ENCODE peak calls at places on chromosomes 6 and 20, in four cellular contexts. One of them, this sample, is unnamed.

GRCh38 chr6:111918825-111919224 is 45.6 kb upstream of the FYN start:
- DNase-seq in body of pancreas: no peak
- DNase-seq in upper lobe of left lung: no peak
- DNase-seq in heart left ventricle: peak
- DNase-seq in this sample: no peak

GRCh38 chr6:108260126-108260808 is 573 bp downstream of the SNX3 start:
- DNase-seq in heart left ventricle: peak
- DNase-seq in upper lobe of left lung: peak
- DNase-seq in body of pancreas: peak
- DNase-seq in this sample: peak

GRCh38 chr20:8997720-8998119 is 71.2 kb upstream of the PLCB4 start:
- DNase-seq in heart left ventricle: no peak
- DNase-seq in upper lobe of left lung: no peak
- DNase-seq in body of pancreas: no peak
- DNase-seq in this sample: no peak

GRCh38 chr6:55868910-55869479 is 6.4 kb downstream of the BMP5 start:
- DNase-seq in heart left ventricle: no peak
- DNase-seq in body of pancreas: no peak
- DNase-seq in upper lobe of left lung: no peak
- DNase-seq in this sample: no peak

GRCh38 chr6:4271761-4272505 is 136.6 kb upstream of the ECI2 start:
- DNase-seq in body of pancreas: no peak
- DNase-seq in heart left ventricle: no peak
- DNase-seq in upper lobe of left lung: no peak
- DNase-seq in this sample: no peak

GRCh38 chr20:38338849-38339520 is 7.3 kb upstream of the LBP start:
- DNase-seq in body of pancreas: no peak
- DNase-seq in heart left ventricle: no peak
- DNase-seq in upper lobe of left lung: no peak
- DNase-seq in this sample: no peak

GRCh38 chr6:136791296-136792065 is 796 bp downstream of the MAP3K5 start:
- DNase-seq in body of pancreas: peak
- DNase-seq in heart left ventricle: peak
- DNase-seq in upper lobe of left lung: peak
- DNase-seq in this sample: peak

GRCh38 chr6:157556671-157557430 is 175.9 kb downstream of the ZDHHC14 start:
- DNase-seq in heart left ventricle: no peak
- DNase-seq in upper lobe of left lung: no peak
- DNase-seq in body of pancreas: peak
- DNase-seq in this sample: peak

GRCh38 chr6:14861491-14861943 is 384.4 kb upstream of the JARID2 start:
- DNase-seq in upper lobe of left lung: no peak
- DNase-seq in heart left ventricle: no peak
- DNase-seq in body of pancreas: no peak
- DNase-seq in this sample: no peak

DNA sequence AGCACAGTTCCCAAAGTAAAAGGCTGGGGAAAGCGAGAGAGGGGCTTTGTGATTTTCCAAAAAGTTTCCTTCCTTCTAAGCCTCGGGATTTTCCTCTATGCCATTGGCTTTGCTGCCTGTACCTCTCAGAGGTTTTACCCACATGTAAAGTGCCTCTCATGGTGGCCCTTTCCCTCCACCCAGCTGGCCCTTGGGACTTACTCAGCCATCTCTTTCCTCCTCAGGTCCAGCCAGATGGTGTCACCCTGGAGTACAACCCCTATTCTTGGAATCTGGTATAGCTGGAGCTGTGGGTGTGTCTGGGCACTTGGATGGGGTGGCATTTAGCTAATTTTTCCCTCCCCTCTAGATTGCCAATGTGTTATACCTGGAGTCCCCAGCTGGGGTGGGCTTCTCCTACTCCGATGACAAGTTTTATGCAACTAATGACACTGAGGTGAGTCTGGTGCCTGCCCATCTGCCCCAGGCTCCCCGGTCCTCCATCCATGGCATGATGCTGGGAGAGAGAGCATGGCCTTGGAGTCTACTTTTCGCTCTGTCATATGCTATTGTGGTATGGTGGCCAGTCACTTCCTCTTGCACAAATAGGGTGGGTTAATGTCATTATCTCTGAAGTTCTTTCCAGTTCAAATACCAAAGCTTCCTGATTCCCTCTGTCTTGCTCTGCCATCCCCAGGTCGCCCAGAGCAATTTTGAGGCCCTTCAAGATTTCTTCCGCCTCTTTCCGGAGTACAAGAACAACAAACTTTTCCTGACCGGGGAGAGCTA is 1.1 kb downstream of the CTSA start:
- DNase-seq in heart left ventricle: no peak
- DNase-seq in body of pancreas: no peak
- DNase-seq in upper lobe of left lung: peak
- DNase-seq in this sample: no peak
- TF ChIP-seq CTCF in heart left ventricle: no peak
- TF ChIP-seq CTCF in body of pancreas: no peak
- TF ChIP-seq CTCF in upper lobe of left lung: no peak
- TF ChIP-seq CTCF in this sample: no peak

DNA sequence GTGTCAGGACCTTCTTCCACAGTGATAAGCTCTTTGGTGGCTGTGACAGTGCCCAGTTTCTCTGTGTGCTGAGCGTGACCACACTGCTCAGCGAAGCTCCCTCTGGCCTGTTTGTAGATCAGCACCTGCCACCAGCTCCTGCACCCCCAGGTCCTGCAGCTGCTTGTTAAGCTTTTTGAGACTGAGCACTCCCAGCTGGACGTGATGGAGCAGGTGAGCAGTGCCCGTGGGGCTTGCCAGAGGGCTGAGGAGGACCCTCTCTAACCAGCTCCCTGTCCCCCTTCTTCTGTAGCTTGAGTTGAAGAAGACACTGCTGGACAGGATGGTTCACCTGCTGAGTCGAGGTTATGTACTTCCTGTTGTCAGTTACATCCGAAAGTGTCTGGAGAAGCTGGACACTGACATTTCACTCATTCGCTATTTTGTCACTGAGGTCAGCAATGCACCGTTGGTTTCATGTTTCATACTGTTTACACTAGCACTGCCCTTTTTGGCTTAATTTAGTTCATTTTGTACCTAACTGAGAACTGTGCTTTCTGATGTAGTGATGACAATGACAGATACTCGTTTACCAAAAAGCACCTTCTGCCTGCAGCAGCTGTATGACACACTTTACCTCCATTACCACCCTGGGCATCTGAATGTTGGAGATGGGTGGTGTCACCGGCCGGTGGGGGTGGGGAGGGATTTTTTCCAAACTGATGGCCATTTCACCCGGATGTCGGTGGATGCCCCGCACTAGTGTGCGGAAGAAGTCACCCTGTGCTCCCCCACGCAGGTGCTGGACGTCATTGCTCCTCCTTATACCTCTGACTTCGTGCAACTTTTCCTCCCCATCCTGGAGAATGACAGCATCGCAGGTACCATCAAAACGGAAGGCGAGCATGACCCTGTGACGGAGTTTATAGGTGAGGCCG is 12.5 kb downstream of the NELFCD start:
- DNase-seq in heart left ventricle: no peak
- DNase-seq in body of pancreas: no peak
- DNase-seq in upper lobe of left lung: no peak
- DNase-seq in this sample: no peak
- TF ChIP-seq POLR2A in heart left ventricle: no peak
- TF ChIP-seq POLR2A in body of pancreas: no peak
- TF ChIP-seq POLR2A in upper lobe of left lung: no peak
- TF ChIP-seq POLR2A in this sample: no peak

GRCh38 chr20:50399917-50400704 is 110.1 kb upstream of the PTPN1 start:
- DNase-seq in upper lobe of left lung: peak
- DNase-seq in body of pancreas: no peak
- DNase-seq in heart left ventricle: no peak
- DNase-seq in this sample: no peak
- TF ChIP-seq CTCF in upper lobe of left lung: no peak
- TF ChIP-seq CTCF in body of pancreas: no peak
- TF ChIP-seq CTCF in heart left ventricle: no peak
- TF ChIP-seq CTCF in this sample: no peak

DNA sequence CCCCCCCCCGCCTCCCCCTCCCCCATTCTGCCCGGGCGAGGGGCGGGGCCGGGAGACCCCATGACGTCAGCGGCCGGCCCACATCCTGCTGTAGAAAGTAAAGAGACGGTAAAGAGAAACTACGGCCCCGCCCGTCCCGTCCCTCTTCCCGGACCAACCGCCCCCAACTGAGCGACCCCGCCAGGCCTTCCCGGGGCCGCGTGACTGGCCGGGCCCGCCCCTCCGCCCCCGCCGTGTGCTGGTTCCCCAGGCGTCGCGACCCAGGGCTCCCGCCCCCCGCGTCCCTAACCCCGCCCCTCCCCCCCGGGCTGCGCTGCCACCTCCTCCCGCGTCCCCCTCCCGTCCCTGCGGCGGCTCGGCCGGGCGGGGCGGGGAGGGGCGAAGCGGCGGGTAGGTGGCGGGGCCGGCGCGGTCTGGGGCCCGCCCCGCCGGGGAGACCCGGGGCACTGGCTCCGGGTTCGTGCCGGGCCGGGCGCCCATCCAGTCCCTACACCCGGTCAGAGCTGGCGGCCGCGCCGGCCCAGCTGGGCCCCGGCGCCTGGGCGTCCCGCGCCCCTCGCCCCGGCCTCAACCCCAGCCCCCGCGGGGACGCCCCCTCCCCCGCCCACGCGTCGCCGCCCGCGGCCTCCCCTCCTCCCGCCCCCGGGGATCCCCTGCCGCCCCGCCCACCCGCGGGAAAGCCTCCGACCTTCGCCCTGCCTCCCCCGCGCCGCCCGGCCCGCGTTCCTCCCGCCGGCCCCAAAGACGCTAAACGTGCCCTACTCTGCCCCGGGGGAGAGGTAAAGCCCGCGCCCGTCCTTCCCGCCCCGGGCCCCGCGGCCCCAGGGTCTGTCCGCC is 618 bp upstream of the HIVEP1 start:
- DNase-seq in heart left ventricle: peak
- DNase-seq in body of pancreas: peak
- DNase-seq in upper lobe of left lung: peak
- DNase-seq in this sample: peak
- TF ChIP-seq POLR2A in heart left ventricle: no peak
- TF ChIP-seq POLR2A in body of pancreas: peak
- TF ChIP-seq POLR2A in upper lobe of left lung: peak
- TF ChIP-seq POLR2A in this sample: no peak

GRCh38 chr6:127100510-127101140 is 17.8 kb upstream of the RSPO3 start:
- DNase-seq in upper lobe of left lung: no peak
- DNase-seq in heart left ventricle: no peak
- DNase-seq in body of pancreas: no peak
- DNase-seq in this sample: no peak
- TF ChIP-seq CTCF in upper lobe of left lung: peak
- TF ChIP-seq CTCF in heart left ventricle: no peak
- TF ChIP-seq CTCF in body of pancreas: peak
- TF ChIP-seq CTCF in this sample: no peak

GRCh38 chr6:99424022-99424421 is 1.1 kb downstream of the PNISR start:
- DNase-seq in body of pancreas: no peak
- DNase-seq in upper lobe of left lung: no peak
- DNase-seq in heart left ventricle: no peak
- DNase-seq in this sample: no peak

GRCh38 chr6:99424761-99425646 is at the start of gene PNISR:
- DNase-seq in heart left ventricle: peak
- DNase-seq in body of pancreas: peak
- DNase-seq in upper lobe of left lung: peak
- DNase-seq in this sample: peak

GRCh38 chr6:99427988-99428387 is 2.9 kb upstream of the PNISR start:
- DNase-seq in body of pancreas: no peak
- DNase-seq in heart left ventricle: no peak
- DNase-seq in upper lobe of left lung: no peak
- DNase-seq in this sample: no peak

GRCh38 chr6:99426454-99426762 is 1.3 kb upstream of the PNISR start:
- DNase-seq in upper lobe of left lung: no peak
- DNase-seq in body of pancreas: no peak
- DNase-seq in heart left ventricle: no peak
- DNase-seq in this sample: no peak

DNA sequence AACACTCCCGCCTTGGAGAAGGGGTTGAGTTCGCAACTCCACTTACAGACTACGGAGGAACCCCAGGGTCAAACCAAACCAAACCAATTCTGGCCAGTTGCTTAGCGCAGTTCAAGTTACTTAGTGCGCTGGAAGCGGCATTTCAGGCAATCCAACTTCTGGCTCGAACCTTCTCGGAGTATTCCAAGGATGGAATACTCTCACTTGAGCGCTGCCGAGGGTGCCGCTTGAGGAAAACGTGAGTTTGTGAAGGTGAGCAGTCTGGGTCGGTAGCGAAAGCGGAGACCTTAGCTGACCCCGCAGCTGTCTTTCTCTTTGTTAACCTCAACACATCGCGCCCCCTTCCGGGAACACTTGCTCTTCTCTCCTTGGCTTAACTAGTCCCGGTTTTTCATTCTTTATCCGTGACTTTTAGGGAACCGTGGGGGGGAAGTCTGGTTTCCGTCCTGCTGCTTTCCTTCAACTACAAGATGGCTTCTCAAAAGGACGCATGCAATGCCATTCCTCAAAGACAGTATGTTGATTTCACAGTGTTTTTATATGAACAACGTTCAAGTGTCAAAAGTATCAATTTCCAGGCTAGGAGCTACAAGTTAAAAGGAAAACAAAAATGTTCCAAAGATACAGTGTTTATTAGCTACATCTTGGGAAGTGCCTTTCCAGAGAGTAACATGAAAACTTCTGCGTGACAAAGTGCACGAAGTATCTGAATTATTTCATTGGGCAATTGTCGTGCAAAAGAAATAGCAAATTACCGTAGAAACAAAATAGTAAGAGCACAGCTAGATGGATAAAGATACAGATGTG is 742 bp upstream of the PNISR start:
- DNase-seq in heart left ventricle: peak
- DNase-seq in upper lobe of left lung: peak
- DNase-seq in body of pancreas: peak
- DNase-seq in this sample: peak
- TF ChIP-seq POLR2A in heart left ventricle: no peak
- TF ChIP-seq POLR2A in upper lobe of left lung: no peak
- TF ChIP-seq POLR2A in body of pancreas: no peak
- TF ChIP-seq POLR2A in this sample: no peak

GRCh38 chr6:12312736-12313135 is 22.6 kb downstream of the EDN1 start:
- DNase-seq in body of pancreas: no peak
- DNase-seq in upper lobe of left lung: no peak
- DNase-seq in heart left ventricle: no peak
- DNase-seq in this sample: no peak

GRCh38 chr6:12313311-12313991 is 23.3 kb downstream of the EDN1 start:
- DNase-seq in body of pancreas: no peak
- DNase-seq in upper lobe of left lung: no peak
- DNase-seq in heart left ventricle: no peak
- DNase-seq in this sample: no peak

GRCh38 chr6:12309070-12309469 is 18.9 kb downstream of the EDN1 start:
- DNase-seq in upper lobe of left lung: no peak
- DNase-seq in heart left ventricle: no peak
- DNase-seq in body of pancreas: no peak
- DNase-seq in this sample: no peak

GRCh38 chr6:12313992-12314589 is 23.9 kb downstream of the EDN1 start:
- DNase-seq in body of pancreas: peak
- DNase-seq in heart left ventricle: no peak
- DNase-seq in upper lobe of left lung: peak
- DNase-seq in this sample: no peak

DNA sequence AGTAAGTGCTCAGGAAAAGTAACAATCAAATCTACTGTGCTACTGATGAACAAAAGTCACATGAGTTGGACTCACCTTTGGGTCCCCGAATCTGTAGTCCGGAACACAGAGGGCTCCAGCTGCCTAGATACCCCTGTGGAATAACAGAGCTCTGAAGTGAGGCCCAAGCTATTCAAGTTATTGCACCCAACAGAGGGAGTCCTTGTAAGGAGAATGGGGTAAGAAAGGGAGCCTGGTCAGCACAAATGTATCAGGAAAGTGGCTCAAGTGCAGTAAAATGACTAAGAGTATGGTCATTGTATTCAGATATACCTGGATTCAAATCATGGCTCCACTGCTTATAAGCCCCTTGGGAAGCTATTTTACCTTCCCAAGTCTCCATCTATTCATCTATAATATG is 20.9 kb downstream of the EDN1 start:
- DNase-seq in heart left ventricle: no peak
- DNase-seq in body of pancreas: no peak
- DNase-seq in upper lobe of left lung: no peak
- DNase-seq in this sample: no peak
- TF ChIP-seq CTCF in heart left ventricle: no peak
- TF ChIP-seq CTCF in body of pancreas: peak
- TF ChIP-seq CTCF in upper lobe of left lung: no peak
- TF ChIP-seq CTCF in this sample: no peak

This sample was measured in lower leg skin.